ENCODE peak calls at places on chromosomes 6 and 20, in six cellular contexts. One of them, this sample, is unnamed.

GRCh38 chr6:24643925-24644324 is 2.1 kb downstream of the KIAA0319 start:
- DNase-seq in AG04450: no peak
- DNase-seq in fibroblast of lung: no peak
- DNase-seq in progenitor cell of endocrine pancreas: no peak
- DNase-seq in SK-N-SH: no peak
- DNase-seq in choroid plexus epithelial cell: no peak
- DNase-seq in this sample: no peak

GRCh38 chr6:170033666-170034065 is 257.2 kb downstream of the DLL1 start:
- DNase-seq in SK-N-SH: no peak
- DNase-seq in choroid plexus epithelial cell: no peak
- DNase-seq in AG04450: no peak
- DNase-seq in fibroblast of lung: no peak
- DNase-seq in progenitor cell of endocrine pancreas: no peak
- DNase-seq in this sample: no peak

GRCh38 chr20:5486377-5487054 is 169.8 kb upstream of the PROKR2 start:
- DNase-seq in progenitor cell of endocrine pancreas: no peak
- DNase-seq in AG04450: no peak
- DNase-seq in SK-N-SH: no peak
- DNase-seq in choroid plexus epithelial cell: no peak
- DNase-seq in fibroblast of lung: no peak
- DNase-seq in this sample: no peak

GRCh38 chr6:151313060-151313459 is 73.3 kb downstream of the AKAP12 start:
- DNase-seq in progenitor cell of endocrine pancreas: no peak
- DNase-seq in AG04450: no peak
- DNase-seq in SK-N-SH: no peak
- DNase-seq in fibroblast of lung: no peak
- DNase-seq in choroid plexus epithelial cell: peak
- DNase-seq in this sample: peak

GRCh38 chr6:113306552-113307145 is 550.5 kb upstream of the MARCKS start:
- DNase-seq in SK-N-SH: no peak
- DNase-seq in fibroblast of lung: peak
- DNase-seq in progenitor cell of endocrine pancreas: peak
- DNase-seq in AG04450: no peak
- DNase-seq in choroid plexus epithelial cell: peak
- DNase-seq in this sample: peak

GRCh38 chr6:149766156-149766768 is 16.7 kb downstream of the PCMT1 start:
- DNase-seq in SK-N-SH: no peak
- DNase-seq in progenitor cell of endocrine pancreas: no peak
- DNase-seq in choroid plexus epithelial cell: peak
- DNase-seq in fibroblast of lung: peak
- DNase-seq in AG04450: no peak
- DNase-seq in this sample: peak

GRCh38 chr6:98845201-98846020 is 11.0 kb downstream of the POU3F2 start:
- DNase-seq in progenitor cell of endocrine pancreas: peak
- DNase-seq in choroid plexus epithelial cell: peak
- DNase-seq in AG04450: peak
- DNase-seq in fibroblast of lung: peak
- DNase-seq in SK-N-SH: peak
- DNase-seq in this sample: peak

GRCh38 chr6:14732226-14732844 is 513.5 kb upstream of the JARID2 start:
- DNase-seq in AG04450: no peak
- DNase-seq in SK-N-SH: no peak
- DNase-seq in progenitor cell of endocrine pancreas: no peak
- DNase-seq in choroid plexus epithelial cell: no peak
- DNase-seq in fibroblast of lung: no peak
- DNase-seq in this sample: no peak

GRCh38 chr6:32047855-32048766 is 9.9 kb downstream of the CYP21A2 start:
- DNase-seq in AG04450: peak
- DNase-seq in progenitor cell of endocrine pancreas: peak
- DNase-seq in SK-N-SH: peak
- DNase-seq in fibroblast of lung: peak
- DNase-seq in choroid plexus epithelial cell: peak
- DNase-seq in this sample: peak

GRCh38 chr6:72205500-72205899 is 319.1 kb downstream of the RIMS1 start:
- DNase-seq in fibroblast of lung: peak
- DNase-seq in progenitor cell of endocrine pancreas: no peak
- DNase-seq in choroid plexus epithelial cell: no peak
- DNase-seq in SK-N-SH: no peak
- DNase-seq in AG04450: no peak
- DNase-seq in this sample: no peak

GRCh38 chr20:52190437-52191131 is 995 bp downstream of the ZFP64 start:
- DNase-seq in SK-N-SH: peak
- DNase-seq in choroid plexus epithelial cell: peak
- DNase-seq in fibroblast of lung: peak
- DNase-seq in progenitor cell of endocrine pancreas: no peak
- DNase-seq in AG04450: no peak
- DNase-seq in this sample: peak

GRCh38 chr6:112310439-112311154 is 36.5 kb upstream of the RFPL4B start:
- DNase-seq in SK-N-SH: no peak
- DNase-seq in AG04450: no peak
- DNase-seq in progenitor cell of endocrine pancreas: no peak
- DNase-seq in choroid plexus epithelial cell: no peak
- DNase-seq in fibroblast of lung: peak
- DNase-seq in this sample: no peak

GRCh38 chr20:58150772-58151171 is 77.7 kb downstream of the ANKRD60 start:
- DNase-seq in fibroblast of lung: no peak
- DNase-seq in AG04450: no peak
- DNase-seq in choroid plexus epithelial cell: no peak
- DNase-seq in SK-N-SH: no peak
- DNase-seq in progenitor cell of endocrine pancreas: peak
- DNase-seq in this sample: no peak

GRCh38 chr20:23085415-23086055 is 589 bp downstream of the CD93 start:
- DNase-seq in progenitor cell of endocrine pancreas: no peak
- DNase-seq in SK-N-SH: no peak
- DNase-seq in fibroblast of lung: no peak
- DNase-seq in AG04450: no peak
- DNase-seq in choroid plexus epithelial cell: no peak
- DNase-seq in this sample: no peak

GRCh38 chr20:23086056-23086551 is at the start of gene CD93:
- DNase-seq in SK-N-SH: no peak
- DNase-seq in progenitor cell of endocrine pancreas: no peak
- DNase-seq in AG04450: no peak
- DNase-seq in fibroblast of lung: no peak
- DNase-seq in choroid plexus epithelial cell: peak
- DNase-seq in this sample: peak

GRCh38 chr20:23088891-23089290 is 2.8 kb upstream of the CD93 start:
- DNase-seq in SK-N-SH: no peak
- DNase-seq in AG04450: no peak
- DNase-seq in choroid plexus epithelial cell: no peak
- DNase-seq in progenitor cell of endocrine pancreas: no peak
- DNase-seq in fibroblast of lung: no peak
- DNase-seq in this sample: no peak

GRCh38 chr20:23086931-23087411 is 847 bp upstream of the CD93 start:
- DNase-seq in SK-N-SH: no peak
- DNase-seq in choroid plexus epithelial cell: no peak
- DNase-seq in AG04450: no peak
- DNase-seq in fibroblast of lung: no peak
- DNase-seq in progenitor cell of endocrine pancreas: no peak
- DNase-seq in this sample: peak

GRCh38 chr20:23087587-23088275 is 1.6 kb upstream of the CD93 start:
- DNase-seq in SK-N-SH: no peak
- DNase-seq in progenitor cell of endocrine pancreas: no peak
- DNase-seq in fibroblast of lung: no peak
- DNase-seq in AG04450: no peak
- DNase-seq in choroid plexus epithelial cell: no peak
- DNase-seq in this sample: no peak
- TF ChIP-seq CTCF in SK-N-SH: no peak
- TF ChIP-seq CTCF in progenitor cell of endocrine pancreas: no peak
- TF ChIP-seq CTCF in fibroblast of lung: no peak
- TF ChIP-seq CTCF in AG04450: no peak
- TF ChIP-seq CTCF in choroid plexus epithelial cell: no peak
- TF ChIP-seq CTCF in this sample: no peak

DNA sequence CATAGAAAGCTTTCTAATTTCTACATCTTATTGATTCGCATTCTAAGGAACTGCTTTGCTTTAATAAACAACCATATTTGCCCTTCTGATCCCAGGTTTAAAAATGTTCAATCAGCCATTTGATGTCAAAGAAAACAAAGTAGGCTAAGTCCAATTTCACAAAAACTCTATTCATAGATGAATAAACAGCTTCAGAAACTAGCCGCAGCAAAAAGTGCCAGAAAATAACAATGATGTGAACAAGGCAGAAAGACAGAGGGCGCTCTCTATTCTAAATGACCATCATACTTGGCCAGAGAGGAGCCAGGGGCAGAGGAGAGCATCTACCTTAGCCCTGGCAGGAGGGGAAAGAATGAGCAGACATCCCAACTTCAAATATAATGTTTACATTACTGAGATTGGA is 9.7 kb downstream of the CNKSR3 start:
- DNase-seq in fibroblast of lung: no peak
- DNase-seq in progenitor cell of endocrine pancreas: no peak
- DNase-seq in SK-N-SH: peak
- DNase-seq in choroid plexus epithelial cell: no peak
- DNase-seq in AG04450: no peak
- DNase-seq in this sample: peak
- TF ChIP-seq CTCF in fibroblast of lung: peak
- TF ChIP-seq CTCF in progenitor cell of endocrine pancreas: peak
- TF ChIP-seq CTCF in SK-N-SH: peak
- TF ChIP-seq CTCF in choroid plexus epithelial cell: peak
- TF ChIP-seq CTCF in AG04450: peak
- TF ChIP-seq CTCF in this sample: peak

GRCh38 chr6:34551720-34552119 is 4.4 kb downstream of the SPDEF start:
- DNase-seq in SK-N-SH: no peak
- DNase-seq in fibroblast of lung: no peak
- DNase-seq in choroid plexus epithelial cell: no peak
- DNase-seq in AG04450: no peak
- DNase-seq in progenitor cell of endocrine pancreas: no peak
- DNase-seq in this sample: no peak
- TF ChIP-seq CTCF in SK-N-SH: no peak
- TF ChIP-seq CTCF in fibroblast of lung: no peak
- TF ChIP-seq CTCF in choroid plexus epithelial cell: no peak
- TF ChIP-seq CTCF in AG04450: no peak
- TF ChIP-seq CTCF in progenitor cell of endocrine pancreas: no peak
- TF ChIP-seq CTCF in this sample: no peak

GRCh38 chr6:11618533-11618932 is 81.0 kb downstream of the TMEM170B start:
- DNase-seq in fibroblast of lung: no peak
- DNase-seq in progenitor cell of endocrine pancreas: no peak
- DNase-seq in SK-N-SH: no peak
- DNase-seq in AG04450: no peak
- DNase-seq in choroid plexus epithelial cell: peak
- DNase-seq in this sample: peak
- TF ChIP-seq CTCF in fibroblast of lung: peak
- TF ChIP-seq CTCF in progenitor cell of endocrine pancreas: peak
- TF ChIP-seq CTCF in SK-N-SH: peak
- TF ChIP-seq CTCF in AG04450: peak
- TF ChIP-seq CTCF in choroid plexus epithelial cell: peak
- TF ChIP-seq CTCF in this sample: peak

GRCh38 chr6:33822575-33823395 is 19.0 kb upstream of the MLN start:
- DNase-seq in choroid plexus epithelial cell: peak
- DNase-seq in SK-N-SH: peak
- DNase-seq in progenitor cell of endocrine pancreas: no peak
- DNase-seq in fibroblast of lung: no peak
- DNase-seq in AG04450: no peak
- DNase-seq in this sample: peak
- TF ChIP-seq CTCF in choroid plexus epithelial cell: peak
- TF ChIP-seq CTCF in SK-N-SH: peak
- TF ChIP-seq CTCF in progenitor cell of endocrine pancreas: peak
- TF ChIP-seq CTCF in fibroblast of lung: peak
- TF ChIP-seq CTCF in AG04450: peak
- TF ChIP-seq CTCF in this sample: peak

This sample was measured in endothelial cell of umbilical vein.